ENCODE peak calls at places on chromosomes 11 and 22, in five cellular contexts. O is A549, Z is HCT116, P is H1, U is IMR-90. X is an unnamed sample.

GRCh38 chr22:36838119-36839030 is 21.5 kb upstream of the PVALB start:
- DNase-seq in O (no peak), Z (no peak), P (no peak), U (no peak), X (no peak)

GRCh38 chr11:11163256-11163655 is 189.8 kb downstream of the CSNK2A3 start:
- DNase-seq in O (peak), Z (peak), P (no peak), U (no peak), X (peak)

GRCh38 chr11:120805960-120806555 is 217.8 kb upstream of the TBCEL start:
- DNase-seq in O (no peak), Z (no peak), P (no peak), U (no peak), X (no peak)

GRCh38 chr11:118537409-118537980 is 6.5 kb downstream of the TMEM25 start:
- DNase-seq in O (no peak), Z (no peak), P (no peak), U (no peak), X (no peak)

GRCh38 chr22:47374901-47375575 is 612.6 kb downstream of the TBC1D22A start:
- DNase-seq in O (no peak), Z (no peak), P (no peak), U (no peak), X (no peak)

GRCh38 chr22:29382575-29383328 is 5.6 kb downstream of the AP1B1 start:
- DNase-seq in O (no peak), Z (no peak), P (no peak), U (no peak), X (no peak)

GRCh38 chr22:42919199-42919598 is 62.1 kb upstream of the ARFGAP3 start:
- DNase-seq in O (peak), Z (peak), P (no peak), U (no peak), X (peak)

GRCh38 chr11:112268406-112268805 is 7.7 kb upstream of the PLET1 start:
- DNase-seq in O (no peak), Z (no peak), P (no peak), U (no peak), X (no peak)

GRCh38 chr22:44710474-44711235 is 8.7 kb downstream of the PRR5 start:
- DNase-seq in O (no peak), Z (no peak), P (no peak), U (no peak), X (no peak)

GRCh38 chr11:82718307-82718706 is 15.4 kb downstream of the FAM181B start:
- DNase-seq in O (peak), Z (peak), P (peak), U (peak), X (peak)

GRCh38 chr11:130323452-130324448 is 9.0 kb upstream of the ZBTB44 start:
- DNase-seq in O (no peak), Z (no peak), P (no peak), U (peak), X (no peak)

GRCh38 chr11:36333468-36333867 is 37.4 kb downstream of the PRR5L start:
- DNase-seq in O (no peak), Z (no peak), P (no peak), U (peak), X (no peak)

GRCh38 chr22:22034469-22035132 is 52.0 kb upstream of the TOP3B start:
- DNase-seq in O (no peak), Z (no peak), P (peak), U (no peak), X (no peak)

GRCh38 chr11:77506857-77507256 is 33.0 kb upstream of the PAK1 start:
- DNase-seq in O (no peak), Z (peak), P (no peak), U (no peak), X (no peak)

GRCh38 chr11:72229925-72230763 is 5.6 kb downstream of the INPPL1 start:
- DNase-seq in O (no peak), Z (no peak), P (no peak), U (no peak), X (no peak)

GRCh38 chr22:19058713-19059451 is 63.3 kb downstream of the DGCR2 start:
- DNase-seq in O (no peak), Z (no peak), P (no peak), U (no peak), X (no peak)

GRCh38 chr22:31692186-31692886 is 30.3 kb upstream of the PISD start:
- DNase-seq in O (no peak), Z (no peak), P (no peak), U (peak), X (no peak)

GRCh38 chr22:19686946-19687345 is 27.4 kb upstream of the SEPTIN5 start:
- DNase-seq in O (no peak), Z (no peak), P (no peak), U (no peak), X (no peak)

GRCh38 chr11:33059331-33060007 is 20.1 kb downstream of the TCP11L1 start:
- DNase-seq in O (no peak), Z (no peak), P (no peak), U (no peak), X (no peak)

DNA sequence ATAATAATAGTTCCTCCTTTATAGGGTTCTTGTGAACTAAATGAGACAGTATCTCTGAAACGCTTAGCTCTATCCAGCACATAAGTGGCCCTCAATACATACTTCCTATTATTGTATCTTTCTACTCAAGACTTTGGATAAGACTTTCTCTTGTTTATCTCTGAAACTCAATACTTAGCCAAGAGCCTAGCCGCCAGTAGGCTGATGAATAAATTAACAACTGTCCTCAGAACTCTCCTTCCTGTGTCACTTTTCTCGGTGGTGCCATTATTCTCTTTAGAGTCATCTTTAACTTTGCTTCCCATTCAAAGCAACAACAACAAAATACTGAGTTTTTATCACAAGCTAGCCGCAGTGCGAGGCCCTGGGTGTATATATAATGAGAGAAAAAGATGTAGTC is 86.9 kb downstream of the FAM83F start:
- DNase-seq in O (no peak), Z (no peak), P (no peak), U (no peak), X (no peak)
- H3K4me3 ChIP-seq in O (no peak), Z (no peak), P (no peak), U (no peak), X (no peak)

GRCh38 chr11:64885367-64886286 is 7.2 kb upstream of the EHD1 start:
- DNase-seq in O (no peak), Z (no peak), P (no peak), U (peak), X (peak)
- TF ChIP-seq CEBPB in O (peak), Z (no peak), P (no peak), U (peak), X (peak)

GRCh38 chr22:17836977-17837742 is 62.9 kb upstream of the BID start:
- DNase-seq in O (no peak), Z (no peak), P (no peak), U (no peak), X (no peak)
- TF ChIP-seq CTCF in O (no peak), Z (no peak), P (peak), U (no peak), X (no peak)

DNA sequence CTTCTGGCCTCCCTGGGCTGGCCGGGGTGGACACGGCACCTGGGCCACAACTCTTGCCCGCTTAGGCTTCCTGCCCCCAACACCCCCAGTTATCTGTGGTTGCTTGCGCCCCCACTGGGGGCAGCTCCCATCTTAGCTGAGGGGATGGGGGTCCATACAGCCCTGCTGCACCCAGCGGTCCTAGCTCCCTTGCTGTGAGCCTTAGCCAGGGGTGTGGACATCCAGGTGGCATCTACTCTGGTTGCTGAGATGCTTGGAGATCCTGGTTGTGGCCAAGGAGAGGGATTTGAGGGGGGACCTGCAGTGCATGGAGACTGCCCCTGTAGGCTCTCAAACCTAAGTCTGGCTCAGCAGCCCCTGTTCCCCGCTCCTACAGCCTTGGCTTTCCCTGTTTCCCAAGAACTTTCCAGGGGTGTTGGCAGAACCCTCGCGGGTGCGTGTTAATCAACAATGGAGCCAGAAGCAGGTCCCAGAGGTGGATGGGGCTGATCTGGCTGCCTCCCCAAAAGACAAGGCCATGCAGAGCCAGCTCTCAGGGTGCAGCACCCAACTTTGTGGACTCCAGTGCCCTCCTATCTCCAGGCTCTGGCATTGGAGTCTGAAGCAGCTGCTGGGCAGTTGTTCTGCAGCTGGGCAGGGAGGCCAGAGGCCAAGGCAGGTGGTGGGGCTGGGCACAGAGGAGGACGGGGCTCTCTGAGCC is 3.3 kb downstream of the KCNQ1 start:
- DNase-seq in O (no peak), Z (no peak), P (no peak), U (no peak), X (no peak)
- H3K4me3 ChIP-seq in O (no peak), Z (no peak), P (no peak), U (no peak), X (no peak)

GRCh38 chr11:73566977-73567755 is 30.7 kb downstream of the FAM168A start:
- DNase-seq in O (no peak), Z (no peak), P (no peak), U (peak), X (no peak)
- TF ChIP-seq CEBPB in O (no peak), Z (no peak), P (no peak), U (no peak), X (no peak)

DNA sequence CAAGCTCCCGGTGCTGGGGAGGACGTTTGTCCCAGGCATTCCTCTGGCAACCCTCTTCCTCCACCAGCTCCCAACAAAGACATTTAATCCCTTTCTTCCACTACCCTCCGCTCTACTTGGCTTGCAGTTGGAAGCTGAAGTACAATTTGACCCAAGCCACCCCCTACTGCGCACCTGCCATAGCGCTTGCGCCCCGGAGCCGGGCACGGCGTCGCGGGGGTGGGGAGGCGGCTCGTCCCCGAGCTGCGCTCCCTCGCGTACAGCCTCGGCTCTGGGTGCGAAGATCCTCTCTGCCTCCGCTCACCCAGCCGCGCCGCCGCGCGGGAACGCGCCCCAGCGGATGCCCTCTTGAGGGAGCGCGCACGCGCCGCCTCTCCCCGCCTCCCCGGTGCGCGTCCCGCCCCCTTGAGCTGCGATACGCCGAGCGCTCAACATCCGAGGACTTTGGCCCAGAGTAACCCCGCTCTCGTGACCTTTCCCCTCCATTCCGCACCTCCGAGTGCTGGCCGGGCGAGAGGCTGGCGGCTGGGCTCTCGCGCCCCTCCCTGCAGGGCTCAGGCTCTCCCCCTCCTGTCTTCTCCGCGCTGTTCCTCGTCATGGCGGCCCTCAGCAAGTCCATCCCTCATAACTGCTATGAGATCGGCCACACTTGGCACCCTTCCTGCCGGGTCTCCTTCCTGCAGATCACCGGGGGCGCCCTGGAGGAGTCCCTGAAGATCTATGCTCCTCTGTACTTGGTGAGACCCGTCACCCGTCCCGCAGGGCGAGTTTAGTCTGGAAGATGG is at the start of gene TMEM135:
- DNase-seq in O (peak), Z (peak), P (peak), U (peak), X (peak)
- TF ChIP-seq CTCF in O (no peak), Z (no peak), P (no peak), U (no peak), X (peak)

X was measured in HepG2.